ENCODE peak calls at places on chromosome 15, in four cellular contexts. E is psoas muscle, P is breast epithelium, W is ovary. I is an unnamed sample.

GRCh38 chr15:90660195-90660995 is 56.8 kb upstream of the BLM start:
- DNase-seq in E (peak; percentile 91), P (peak; percentile 84), W (no peak), I (peak; percentile 65)

GRCh38 chr15:72770673-72771328 is 12.8 kb downstream of the ADPGK start:
- DNase-seq in E (no peak), P (no peak), W (no peak), I (no peak)

GRCh38 chr15:34796847-34797246 is 1.5 kb upstream of the ACTC1 start:
- DNase-seq in P (no peak), E (no peak), W (no peak), I (no peak)

GRCh38 chr15:90787881-90788280 is 70.7 kb downstream of the BLM start:
- DNase-seq in W (no peak), E (no peak), P (no peak), I (no peak)

GRCh38 chr15:68666120-68666811 is 87.5 kb downstream of the CORO2B start:
- DNase-seq in W (no peak), P (no peak), E (no peak), I (no peak)

GRCh38 chr15:39580630-39581500 is at the start of gene THBS1:
- DNase-seq in W (peak; percentile 94), E (peak; percentile 84), P (peak; percentile 94), I (peak; percentile 53)

GRCh38 chr15:45630958-45631691 is 3.7 kb upstream of the SQOR start:
- DNase-seq in W (no peak), P (no peak), E (no peak), I (no peak)

GRCh38 chr15:75578206-75578947 is 738 bp downstream of the PTPN9 start:
- DNase-seq in W (peak; percentile 30), P (no peak), E (peak; percentile 57), I (no peak)

GRCh38 chr15:68775671-68776476 is 44.8 kb downstream of the ANP32A start:
- DNase-seq in E (peak; percentile 92), P (no peak), W (peak; percentile 88), I (peak; percentile 60)

GRCh38 chr15:60740787-60741354 is 261.9 kb upstream of the ICE2 start:
- DNase-seq in W (no peak), E (no peak), P (no peak), I (no peak)

GRCh38 chr15:78875107-78875914 is 2.6 kb downstream of the MORF4L1 start:
- DNase-seq in W (no peak), E (no peak), P (no peak), I (no peak)

GRCh38 chr15:94004697-94005096 is 226.7 kb upstream of the MCTP2 start:
- DNase-seq in P (no peak), W (peak; percentile 27), E (peak; percentile 84), I (no peak)

GRCh38 chr15:101207867-101208288 is 44.0 kb downstream of the CHSY1 start:
- DNase-seq in W (no peak), P (no peak), E (no peak), I (no peak)
- H3K4me1 ChIP-seq in W (peaks cover 23% of the 10 kb centered on the region), P (no peaks in the 10 kb centered on the region), E (peaks cover 29% of the 10 kb centered on the region), I (peaks cover 52% of the 10 kb centered on the region)

GRCh38 chr15:29695486-29696167 is 126.6 kb downstream of the TJP1 start:
- DNase-seq in P (no peak), E (no peak), W (no peak), I (no peak)
- TF ChIP-seq CTCF in P (no peak), E (no peak), W (no peak), I (no peak)

GRCh38 chr15:59355730-59356129 is 16.9 kb downstream of the MYO1E start:
- DNase-seq in W (no peak), E (no peak), P (no peak), I (no peak)
- H3K4me1 ChIP-seq in W (no peaks in the 10 kb centered on the region), E (peaks cover 17% of the 10 kb centered on the region), P (peaks cover under 1% of the 10 kb centered on the region), I (peaks cover 7% of the 10 kb centered on the region)

DNA sequence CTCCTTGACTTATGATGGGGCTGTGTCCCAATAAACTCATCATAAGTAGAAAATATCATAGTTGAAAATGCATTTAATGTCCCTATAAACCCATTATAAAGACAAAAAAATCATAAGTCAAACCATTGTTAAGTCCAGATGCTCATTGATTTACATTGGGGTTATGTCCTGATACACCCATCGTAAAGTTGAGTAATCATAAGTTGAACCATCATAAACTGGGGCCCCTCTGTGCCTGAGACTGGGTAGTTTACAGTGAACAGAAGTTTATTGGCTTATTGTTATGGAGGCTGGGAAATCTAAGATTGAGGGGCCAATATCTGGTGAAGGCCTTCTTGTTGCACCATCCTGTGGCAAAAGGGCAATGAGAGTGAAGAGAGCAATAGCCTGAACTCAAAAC is 10.6 kb downstream of the MKRN3 start:
- DNase-seq in P (no peak), E (no peak), W (no peak), I (no peak)
- TF ChIP-seq CTCF in P (no peak), E (no peak), W (no peak), I (no peak)

DNA sequence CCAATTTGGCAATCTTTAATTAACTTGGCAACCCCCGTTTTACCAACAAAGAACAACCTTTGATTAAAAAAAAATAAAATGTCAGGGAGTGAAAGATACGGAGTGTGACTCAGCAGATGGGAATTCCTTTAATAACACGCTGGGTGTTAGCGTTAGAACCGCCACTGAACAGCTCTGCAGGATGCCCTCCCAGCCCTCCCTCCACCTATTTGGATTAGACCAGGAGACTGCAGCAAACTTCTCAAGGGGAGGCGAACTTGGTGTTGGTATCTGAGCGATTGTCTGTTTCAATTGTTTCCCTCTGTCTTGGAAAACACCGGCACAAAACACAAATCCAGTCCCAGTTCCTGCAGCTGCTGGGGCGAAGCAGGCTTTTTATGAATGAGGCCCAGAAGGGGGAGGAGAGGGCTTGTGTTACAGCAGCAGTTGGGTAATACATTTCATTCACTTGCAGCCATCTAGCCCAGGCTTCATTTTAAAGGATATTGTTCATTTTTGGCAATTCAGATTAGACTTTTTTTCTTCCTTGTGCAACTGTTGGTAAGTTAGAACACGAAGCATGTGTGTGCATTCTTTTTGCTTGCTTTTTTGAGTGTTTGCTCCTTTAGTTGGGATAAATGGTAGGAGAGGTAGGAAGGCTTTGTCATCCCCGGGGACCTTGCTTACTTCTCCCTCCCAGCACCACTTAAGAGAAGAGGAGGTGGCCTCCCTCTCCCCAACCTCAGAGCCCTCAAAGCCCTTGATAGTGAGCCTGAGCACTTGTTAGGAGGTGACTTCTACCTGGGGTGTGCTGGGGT is 152.3 kb downstream of the IGF1R start:
- DNase-seq in P (no peak), E (peak; percentile 58), W (peak; percentile 50), I (no peak)
- H3K4me1 ChIP-seq in P (no peaks in the 10 kb centered on the region), E (peaks cover 32% of the 10 kb centered on the region), W (peaks cover 24% of the 10 kb centered on the region), I (peaks cover 28% of the 10 kb centered on the region)

I was measured in thoracic aorta.